ENCODE peak calls at places on chromosome 22, in ten cellular contexts. P, U, T, H, W, D, B, G, A and K are unnamed samples.

GRCh38 chr22:48880749-48881148 is 946.9 kb downstream of the BRD1 start:
- DNase-seq in P (peak; percentile 4), U (no peak), T (peak; percentile 20), H (no peak), W (no peak), D (no peak), B (no peak), G (peak; percentile 8), A (no peak), K (peak; percentile 11)

GRCh38 chr22:46914916-46915894 is 152.8 kb downstream of the TBC1D22A start:
- DNase-seq in P (no peak), U (no peak), T (no peak), H (no peak), W (no peak), D (no peak), B (no peak), G (no peak), A (peak; percentile 44), K (no peak)

GRCh38 chr22:19110064-19110458 is 12.2 kb downstream of the DGCR2 start:
- DNase-seq in P (no peak), U (no peak), T (peak; percentile 55), H (no peak), W (no peak), D (no peak), B (no peak), G (no peak), A (no peak), K (no peak)

GRCh38 chr22:47157486-47158270 is 395.2 kb downstream of the TBC1D22A start:
- DNase-seq in P (no peak), U (no peak), T (no peak), H (no peak), W (no peak), D (no peak), B (no peak), G (no peak), A (no peak), K (no peak)

GRCh38 chr22:37854946-37855345 is 5.7 kb downstream of the EIF3L start:
- DNase-seq in P (no peak), U (no peak), T (no peak), H (no peak), W (no peak), D (no peak), B (no peak), G (no peak), A (no peak), K (no peak)

GRCh38 chr22:20017622-20017958 is 967 bp upstream of the ARVCF start:
- DNase-seq in P (no peak), U (no peak), T (no peak), H (peak; percentile 45), W (no peak), D (no peak), B (no peak), G (no peak), A (no peak), K (no peak)

GRCh38 chr22:31526275-31526674 is 29.9 kb downstream of the SFI1 start:
- DNase-seq in P (no peak), U (no peak), T (no peak), H (no peak), W (no peak), D (no peak), B (no peak), G (no peak), A (no peak), K (no peak)

GRCh38 chr22:33210129-33210784 is 152.1 kb upstream of the SYN3 start:
- DNase-seq in P (no peak), U (peak; percentile 9), T (no peak), H (peak; percentile 87), W (peak; percentile 65), D (no peak), B (peak; percentile 6), G (peak; percentile 56), A (no peak), K (no peak)

GRCh38 chr22:42294034-42294985 is 23.9 kb upstream of the TCF20 start:
- DNase-seq in P (no peak), U (peak; percentile 64), T (peak; percentile 75), H (peak; percentile 99), W (peak; percentile 87), D (no peak), B (peak; percentile 77), G (peak; percentile 64), A (no peak), K (no peak)

GRCh38 chr22:42296883-42297282 is 26.4 kb upstream of the TCF20 start:
- DNase-seq in P (no peak), U (no peak), T (no peak), H (no peak), W (no peak), D (no peak), B (no peak), G (no peak), A (no peak), K (no peak)

GRCh38 chr22:42297778-42298177 is 27.3 kb upstream of the TCF20 start:
- DNase-seq in P (no peak), U (no peak), T (no peak), H (no peak), W (no peak), D (no peak), B (no peak), G (no peak), A (no peak), K (no peak)

GRCh38 chr22:42298746-42299145 is 28.3 kb upstream of the TCF20 start:
- DNase-seq in P (no peak), U (no peak), T (no peak), H (no peak), W (no peak), D (no peak), B (no peak), G (no peak), A (no peak), K (no peak)

DNA sequence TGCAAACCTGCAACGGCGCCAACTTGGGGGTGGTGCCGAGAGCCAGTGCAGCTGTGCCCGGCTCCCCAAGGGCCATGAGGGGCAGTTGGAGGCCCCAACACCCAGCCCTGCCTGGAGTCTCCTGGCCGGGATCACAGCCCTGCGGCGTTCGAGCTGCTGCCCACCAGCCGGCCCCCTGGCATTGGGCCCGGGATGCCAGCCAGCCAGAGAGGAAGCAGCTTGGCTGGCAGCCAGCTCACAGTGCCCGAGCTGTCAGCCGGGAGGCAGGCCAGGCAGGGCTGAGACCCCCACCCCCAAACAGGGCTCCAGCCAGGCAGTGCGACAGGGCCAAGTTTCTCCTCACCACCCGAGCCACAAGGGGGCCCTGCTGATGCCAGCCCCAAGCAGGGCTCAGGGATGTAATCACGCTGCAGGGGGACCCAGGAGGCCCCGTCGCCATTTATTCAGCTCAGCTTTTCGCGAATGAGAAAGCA is 26.0 kb upstream of the TCF20 start:
- DNase-seq in P (no peak), U (peak; percentile 50), T (no peak), H (no peak), W (no peak), D (peak; percentile 66), B (peak; percentile 83), G (no peak), A (no peak), K (no peak)
- TF ChIP-seq CTCF in P (no peak), U (no peak), T (no peak), H (no peak), W (no peak), D (peak; percentile 49), B (peak; percentile 34), G (no peak), A (no peak), K (no peak)

GRCh38 chr22:24270556-24271405 is at the start of gene SPECC1L:
- DNase-seq in P (peak; percentile 97), U (peak; percentile 94), T (peak; percentile 96), H (peak; percentile 98), W (peak; percentile 94), D (peak; percentile 87), B (peak; percentile 95), G (peak; percentile 96), A (peak; percentile 96), K (peak; percentile 94)

GRCh38 chr22:24265734-24266133 is 4.9 kb upstream of the SPECC1L start:
- DNase-seq in P (no peak), U (no peak), T (no peak), H (no peak), W (no peak), D (no peak), B (no peak), G (no peak), A (no peak), K (no peak)

DNA sequence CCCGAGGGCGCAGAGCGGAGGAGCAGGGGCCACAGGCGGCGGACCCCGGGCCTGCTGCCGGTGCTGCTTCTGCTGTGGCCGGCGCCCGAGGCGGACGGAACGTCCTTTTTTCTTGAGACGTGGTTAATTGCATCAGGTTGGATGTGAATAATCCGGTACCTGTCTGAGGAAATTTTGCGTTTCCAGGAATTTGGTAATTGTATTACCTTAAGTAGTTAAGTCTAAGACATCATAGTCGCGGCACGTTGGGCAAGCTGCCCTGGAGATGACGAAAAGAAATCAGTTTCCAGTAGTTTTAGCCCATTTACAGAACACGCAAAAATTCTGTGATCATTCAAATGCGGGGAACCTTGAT is 752 bp downstream of the SPECC1L start:
- DNase-seq in P (no peak), U (no peak), T (no peak), H (no peak), W (no peak), D (no peak), B (peak; percentile 38), G (no peak), A (no peak), K (no peak)
- H3K27ac ChIP-seq in P (peak overlapping the region; percentile 94), U (peak overlapping the region; percentile 97), T (peak overlapping the region; percentile 90), H (peak overlapping the region; percentile 90), W (peak overlapping the region; percentile 91), D (peak overlapping the region; percentile 92), B (peak overlapping the region; percentile 84), G (peak overlapping the region; percentile 98), A (peak overlapping the region; percentile 99), K (peak overlapping the region; percentile 94)

DNA sequence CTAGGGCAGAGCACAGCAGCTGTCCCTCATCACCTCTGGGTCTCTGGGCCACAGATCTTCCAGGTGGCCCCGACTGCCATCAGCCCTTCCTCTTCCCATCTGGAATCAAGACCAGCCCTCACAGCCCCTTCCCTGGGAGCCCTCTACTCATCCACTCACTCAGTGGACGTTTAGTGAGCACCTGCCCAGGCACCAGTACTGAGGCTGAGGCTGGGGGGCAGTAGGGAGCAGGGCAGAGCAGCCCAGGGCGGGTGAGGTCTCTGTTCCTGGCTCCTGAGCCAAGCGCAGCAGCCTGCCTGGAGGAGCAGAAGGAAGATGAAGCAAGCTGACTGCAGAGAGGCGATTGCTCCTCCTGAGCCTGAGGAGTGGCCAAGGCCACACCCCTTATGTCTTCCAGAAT is 5.5 kb downstream of the MAPK8IP2 start:
- DNase-seq in P (no peak), U (no peak), T (no peak), H (peak; percentile 86), W (no peak), D (no peak), B (no peak), G (no peak), A (no peak), K (no peak)
- TF ChIP-seq CTCF in P (no peak), U (no peak), T (no peak), H (no peak), W (peak; percentile 50), D (no peak), B (no peak), G (no peak), A (no peak), K (no peak)

GRCh38 chr22:39534591-39535301 is 2.2 kb upstream of the RPS19BP1 start:
- DNase-seq in P (peak; percentile 91), U (peak; percentile 89), T (peak; percentile 89), H (peak; percentile 99), W (peak; percentile 87), D (peak; percentile 88), B (peak; percentile 88), G (peak; percentile 94), A (peak; percentile 84), K (peak; percentile 90)
- H3K27ac ChIP-seq in P (no peak overlapping the region), U (peak overlapping the region; percentile 22), T (no peak overlapping the region), H (no peak overlapping the region), W (no peak overlapping the region), D (peak overlapping the region; percentile 55), B (no peak overlapping the region), G (no peak overlapping the region), A (no peak overlapping the region), K (no peak overlapping the region)

GRCh38 chr22:18070556-18071306 is 7.1 kb upstream of the PEX26 start:
- DNase-seq in P (no peak), U (no peak), T (peak; percentile 25), H (no peak), W (no peak), D (no peak), B (no peak), G (no peak), A (no peak), K (no peak)
- TF ChIP-seq CTCF in P (no peak), U (no peak), T (no peak), H (peak; percentile 18), W (peak; percentile 24), D (no peak), B (no peak), G (no peak), A (no peak), K (no peak)